ENCODE peak calls at places on chromosomes 5 and 9, in nine cellular contexts. One of them, this sample, is unnamed.

GRCh38 chr5:171315386-171315891 is 6.4 kb downstream of the TLX3 start:
- DNase-seq in tibial artery: peak; percentile 53
- DNase-seq in DND-41: no peak
- DNase-seq in PC-3: no peak
- DNase-seq in IMR-90: no peak
- DNase-seq in right cardiac atrium: no peak
- DNase-seq in body of pancreas: no peak
- DNase-seq in adrenal gland: no peak
- DNase-seq in A549: no peak
- DNase-seq in this sample: no peak

GRCh38 chr9:77475641-77476473 is 172.3 kb downstream of the GNA14 start:
- DNase-seq in tibial artery: no peak
- DNase-seq in DND-41: peak; percentile 67
- DNase-seq in PC-3: no peak
- DNase-seq in IMR-90: peak; percentile 28
- DNase-seq in right cardiac atrium: no peak
- DNase-seq in body of pancreas: no peak
- DNase-seq in adrenal gland: no peak
- DNase-seq in A549: no peak
- DNase-seq in this sample: peak; percentile 51

GRCh38 chr9:135889564-135890189 is 17.7 kb downstream of the CAMSAP1 start:
- DNase-seq in tibial artery: no peak
- DNase-seq in DND-41: no peak
- DNase-seq in PC-3: no peak
- DNase-seq in IMR-90: no peak
- DNase-seq in right cardiac atrium: no peak
- DNase-seq in body of pancreas: no peak
- DNase-seq in adrenal gland: no peak
- DNase-seq in A549: no peak
- DNase-seq in this sample: no peak

GRCh38 chr9:78781681-78782080 is 484.8 kb downstream of the PSAT1 start:
- DNase-seq in tibial artery: no peak
- DNase-seq in DND-41: no peak
- DNase-seq in PC-3: peak; percentile 21
- DNase-seq in IMR-90: peak; percentile 30
- DNase-seq in right cardiac atrium: no peak
- DNase-seq in body of pancreas: no peak
- DNase-seq in adrenal gland: no peak
- DNase-seq in A549: peak; percentile 5
- DNase-seq in this sample: no peak

GRCh38 chr9:127569819-127570401 is 42.2 kb upstream of the STXBP1 start:
- DNase-seq in tibial artery: no peak
- DNase-seq in DND-41: no peak
- DNase-seq in PC-3: peak; percentile 61
- DNase-seq in IMR-90: peak; percentile 44
- DNase-seq in right cardiac atrium: peak; percentile 20
- DNase-seq in body of pancreas: peak; percentile 70
- DNase-seq in adrenal gland: no peak
- DNase-seq in A549: peak; percentile 69
- DNase-seq in this sample: no peak

GRCh38 chr9:3931996-3932906 is 367.6 kb downstream of the GLIS3 start:
- DNase-seq in tibial artery: no peak
- DNase-seq in DND-41: no peak
- DNase-seq in PC-3: peak; percentile 68
- DNase-seq in IMR-90: peak; percentile 43
- DNase-seq in right cardiac atrium: no peak
- DNase-seq in body of pancreas: no peak
- DNase-seq in adrenal gland: no peak
- DNase-seq in A549: no peak
- DNase-seq in this sample: no peak

GRCh38 chr9:100028201-100028784 is 70.5 kb downstream of the ERP44 start:
- DNase-seq in tibial artery: peak; percentile 78
- DNase-seq in DND-41: peak; percentile 58
- DNase-seq in PC-3: peak; percentile 74
- DNase-seq in IMR-90: peak; percentile 76
- DNase-seq in right cardiac atrium: peak; percentile 81
- DNase-seq in body of pancreas: peak; percentile 79
- DNase-seq in adrenal gland: peak; percentile 80
- DNase-seq in A549: peak; percentile 76
- DNase-seq in this sample: peak; percentile 30

GRCh38 chr5:137453476-137454080 is 45.5 kb downstream of the SPOCK1 start:
- DNase-seq in tibial artery: no peak
- DNase-seq in DND-41: peak; percentile 42
- DNase-seq in PC-3: peak; percentile 59
- DNase-seq in IMR-90: peak; percentile 51
- DNase-seq in right cardiac atrium: no peak
- DNase-seq in body of pancreas: no peak
- DNase-seq in adrenal gland: peak; percentile 22
- DNase-seq in A549: peak; percentile 43
- DNase-seq in this sample: no peak

GRCh38 chr9:131469369-131469768 is 33.3 kb upstream of the POMT1 start:
- DNase-seq in tibial artery: peak; percentile 31
- DNase-seq in DND-41: no peak
- DNase-seq in PC-3: peak; percentile 1
- DNase-seq in IMR-90: no peak
- DNase-seq in right cardiac atrium: no peak
- DNase-seq in body of pancreas: no peak
- DNase-seq in adrenal gland: peak; percentile 58
- DNase-seq in A549: no peak
- DNase-seq in this sample: no peak

GRCh38 chr5:106202035-106202434 is 1468.7 kb downstream of the EFNA5 start:
- DNase-seq in tibial artery: no peak
- DNase-seq in DND-41: no peak
- DNase-seq in PC-3: no peak
- DNase-seq in IMR-90: no peak
- DNase-seq in right cardiac atrium: no peak
- DNase-seq in body of pancreas: no peak
- DNase-seq in adrenal gland: no peak
- DNase-seq in A549: no peak
- DNase-seq in this sample: no peak

GRCh38 chr9:101578378-101578777 is 16.4 kb downstream of the PPP3R2 start:
- DNase-seq in tibial artery: no peak
- DNase-seq in DND-41: no peak
- DNase-seq in PC-3: no peak
- DNase-seq in IMR-90: peak; percentile 9
- DNase-seq in right cardiac atrium: no peak
- DNase-seq in body of pancreas: no peak
- DNase-seq in adrenal gland: no peak
- DNase-seq in A549: no peak
- DNase-seq in this sample: no peak

DNA sequence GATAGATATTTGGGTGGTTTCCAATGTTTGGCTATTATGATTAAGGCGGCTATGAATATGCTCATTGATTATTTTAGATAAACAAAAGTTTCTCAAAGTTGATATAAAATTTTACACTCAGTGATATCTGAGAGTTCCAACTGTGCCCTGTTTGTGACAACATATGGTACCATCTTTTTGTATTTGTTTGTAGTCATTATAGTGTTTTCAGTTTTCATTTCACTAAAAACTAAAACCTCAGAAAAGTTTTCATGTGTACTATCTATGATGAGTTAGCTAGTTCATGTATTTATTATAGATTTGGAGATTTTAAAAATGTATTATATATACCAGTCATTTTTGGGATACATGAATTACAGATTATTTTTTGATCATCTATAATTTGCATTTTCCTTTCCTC is 1111.4 kb downstream of the CDH18 start:
- DNase-seq in tibial artery: no peak
- DNase-seq in DND-41: no peak
- DNase-seq in PC-3: no peak
- DNase-seq in IMR-90: no peak
- DNase-seq in right cardiac atrium: no peak
- DNase-seq in body of pancreas: no peak
- DNase-seq in adrenal gland: no peak
- DNase-seq in A549: no peak
- DNase-seq in this sample: no peak
- H3K9me3 ChIP-seq in tibial artery: no peaks in the 10 kb centered on the region
- H3K9me3 ChIP-seq in DND-41: no peaks in the 10 kb centered on the region
- H3K9me3 ChIP-seq in PC-3: no peaks in the 10 kb centered on the region
- H3K9me3 ChIP-seq in IMR-90: peaks cover 2% of the 10 kb centered on the region
- H3K9me3 ChIP-seq in right cardiac atrium: no peaks in the 10 kb centered on the region
- H3K9me3 ChIP-seq in body of pancreas: no peaks in the 10 kb centered on the region
- H3K9me3 ChIP-seq in adrenal gland: no peaks in the 10 kb centered on the region
- H3K9me3 ChIP-seq in A549: no peaks in the 10 kb centered on the region
- H3K9me3 ChIP-seq in this sample: no peaks in the 10 kb centered on the region

GRCh38 chr5:56337715-56338319 is 104.7 kb upstream of the ANKRD55 start:
- DNase-seq in tibial artery: no peak
- DNase-seq in DND-41: no peak
- DNase-seq in PC-3: no peak
- DNase-seq in IMR-90: no peak
- DNase-seq in right cardiac atrium: no peak
- DNase-seq in body of pancreas: no peak
- DNase-seq in adrenal gland: no peak
- DNase-seq in A549: no peak
- DNase-seq in this sample: no peak

GRCh38 chr5:56340196-56340980 is 107.3 kb upstream of the ANKRD55 start:
- DNase-seq in tibial artery: no peak
- DNase-seq in DND-41: no peak
- DNase-seq in PC-3: no peak
- DNase-seq in IMR-90: peak; percentile 63
- DNase-seq in right cardiac atrium: no peak
- DNase-seq in body of pancreas: no peak
- DNase-seq in adrenal gland: no peak
- DNase-seq in A549: no peak
- DNase-seq in this sample: no peak

GRCh38 chr5:56343988-56344387 is 110.9 kb upstream of the ANKRD55 start:
- DNase-seq in tibial artery: no peak
- DNase-seq in DND-41: no peak
- DNase-seq in PC-3: no peak
- DNase-seq in IMR-90: no peak
- DNase-seq in right cardiac atrium: no peak
- DNase-seq in body of pancreas: no peak
- DNase-seq in adrenal gland: no peak
- DNase-seq in A549: no peak
- DNase-seq in this sample: no peak

GRCh38 chr5:56342612-56343011 is 109.5 kb upstream of the ANKRD55 start:
- DNase-seq in tibial artery: no peak
- DNase-seq in DND-41: no peak
- DNase-seq in PC-3: no peak
- DNase-seq in IMR-90: no peak
- DNase-seq in right cardiac atrium: no peak
- DNase-seq in body of pancreas: no peak
- DNase-seq in adrenal gland: no peak
- DNase-seq in A549: no peak
- DNase-seq in this sample: no peak

DNA sequence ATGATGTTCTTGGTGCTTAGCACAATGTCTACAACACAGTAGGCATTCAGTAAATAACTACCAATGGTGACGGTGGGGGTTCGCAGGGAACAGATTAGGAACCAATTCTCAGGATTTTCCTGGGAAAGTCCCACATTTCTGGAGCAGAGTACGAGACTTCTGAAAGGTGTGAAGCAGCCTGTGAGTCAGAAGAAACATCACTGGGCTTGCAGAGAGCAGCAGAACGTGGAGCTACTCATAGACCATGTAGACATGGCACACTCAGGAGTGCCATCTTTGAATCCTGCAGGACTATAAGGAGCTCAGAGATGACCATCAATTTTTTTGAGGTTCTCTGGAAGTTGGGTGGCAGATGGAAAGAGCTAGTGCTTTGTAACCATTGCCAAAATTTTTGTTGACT is 106.6 kb upstream of the ANKRD55 start:
- DNase-seq in tibial artery: no peak
- DNase-seq in DND-41: no peak
- DNase-seq in PC-3: no peak
- DNase-seq in IMR-90: peak; percentile 46
- DNase-seq in right cardiac atrium: no peak
- DNase-seq in body of pancreas: no peak
- DNase-seq in adrenal gland: no peak
- DNase-seq in A549: no peak
- DNase-seq in this sample: no peak
- H3K9me3 ChIP-seq in tibial artery: no peaks in the 10 kb centered on the region
- H3K9me3 ChIP-seq in DND-41: no peaks in the 10 kb centered on the region
- H3K9me3 ChIP-seq in PC-3: no peaks in the 10 kb centered on the region
- H3K9me3 ChIP-seq in IMR-90: peaks cover 9% of the 10 kb centered on the region
- H3K9me3 ChIP-seq in right cardiac atrium: no peaks in the 10 kb centered on the region
- H3K9me3 ChIP-seq in body of pancreas: no peaks in the 10 kb centered on the region
- H3K9me3 ChIP-seq in adrenal gland: no peaks in the 10 kb centered on the region
- H3K9me3 ChIP-seq in A549: peaks cover 16% of the 10 kb centered on the region
- H3K9me3 ChIP-seq in this sample: no peaks in the 10 kb centered on the region

GRCh38 chr9:122606587-122606986 is 8.0 kb upstream of the OR1Q1 start:
- DNase-seq in tibial artery: no peak
- DNase-seq in DND-41: no peak
- DNase-seq in PC-3: no peak
- DNase-seq in IMR-90: no peak
- DNase-seq in right cardiac atrium: no peak
- DNase-seq in body of pancreas: no peak
- DNase-seq in adrenal gland: no peak
- DNase-seq in A549: no peak
- DNase-seq in this sample: no peak
- H3K9me3 ChIP-seq in tibial artery: no peaks in the 10 kb centered on the region
- H3K9me3 ChIP-seq in DND-41: no peaks in the 10 kb centered on the region
- H3K9me3 ChIP-seq in PC-3: no peaks in the 10 kb centered on the region
- H3K9me3 ChIP-seq in IMR-90: no peaks in the 10 kb centered on the region
- H3K9me3 ChIP-seq in right cardiac atrium: peaks cover 3% of the 10 kb centered on the region
- H3K9me3 ChIP-seq in body of pancreas: no peaks in the 10 kb centered on the region
- H3K9me3 ChIP-seq in adrenal gland: no peaks in the 10 kb centered on the region
- H3K9me3 ChIP-seq in A549: no peaks in the 10 kb centered on the region
- H3K9me3 ChIP-seq in this sample: no peaks in the 10 kb centered on the region

GRCh38 chr5:180235846-180236245 is 26.8 kb upstream of the RASGEF1C start:
- DNase-seq in tibial artery: no peak
- DNase-seq in DND-41: no peak
- DNase-seq in PC-3: no peak
- DNase-seq in IMR-90: no peak
- DNase-seq in right cardiac atrium: no peak
- DNase-seq in body of pancreas: no peak
- DNase-seq in adrenal gland: no peak
- DNase-seq in A549: no peak
- DNase-seq in this sample: no peak

GRCh38 chr5:180238631-180239030 is 29.6 kb upstream of the RASGEF1C start:
- DNase-seq in tibial artery: no peak
- DNase-seq in DND-41: no peak
- DNase-seq in PC-3: no peak
- DNase-seq in IMR-90: no peak
- DNase-seq in right cardiac atrium: no peak
- DNase-seq in body of pancreas: no peak
- DNase-seq in adrenal gland: no peak
- DNase-seq in A549: no peak
- DNase-seq in this sample: no peak

GRCh38 chr5:180233729-180234128 is 24.7 kb upstream of the RASGEF1C start:
- DNase-seq in tibial artery: no peak
- DNase-seq in DND-41: no peak
- DNase-seq in PC-3: no peak
- DNase-seq in IMR-90: no peak
- DNase-seq in right cardiac atrium: no peak
- DNase-seq in body of pancreas: no peak
- DNase-seq in adrenal gland: no peak
- DNase-seq in A549: no peak
- DNase-seq in this sample: no peak

GRCh38 chr5:180234271-180234670 is 25.3 kb upstream of the RASGEF1C start:
- DNase-seq in tibial artery: no peak
- DNase-seq in DND-41: no peak
- DNase-seq in PC-3: no peak
- DNase-seq in IMR-90: no peak
- DNase-seq in right cardiac atrium: no peak
- DNase-seq in body of pancreas: no peak
- DNase-seq in adrenal gland: no peak
- DNase-seq in A549: no peak
- DNase-seq in this sample: no peak

DNA sequence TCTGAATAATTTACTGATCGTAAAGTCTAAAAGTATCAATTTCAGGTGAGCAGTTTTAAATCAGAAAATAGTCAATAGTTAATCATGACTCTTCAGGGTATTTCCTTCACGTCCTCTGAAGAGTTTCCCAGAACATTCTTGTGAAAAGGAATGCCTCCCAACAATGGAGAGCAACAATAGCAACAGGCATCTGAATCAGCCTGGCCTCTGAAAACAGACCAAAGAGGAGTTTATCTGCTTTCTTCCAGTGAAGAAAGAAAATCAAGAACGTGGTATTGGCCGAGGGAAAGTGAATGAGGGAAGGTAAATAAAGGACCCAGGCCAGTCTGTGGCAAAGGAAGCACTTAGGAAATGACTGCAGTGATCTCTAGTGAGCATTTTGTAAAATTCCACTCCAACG is 26.1 kb upstream of the RASGEF1C start:
- DNase-seq in tibial artery: no peak
- DNase-seq in DND-41: no peak
- DNase-seq in PC-3: no peak
- DNase-seq in IMR-90: no peak
- DNase-seq in right cardiac atrium: no peak
- DNase-seq in body of pancreas: no peak
- DNase-seq in adrenal gland: no peak
- DNase-seq in A549: no peak
- DNase-seq in this sample: no peak
- H3K9me3 ChIP-seq in tibial artery: peaks cover 86% of the 10 kb centered on the region
- H3K9me3 ChIP-seq in DND-41: no peaks in the 10 kb centered on the region
- H3K9me3 ChIP-seq in PC-3: no peaks in the 10 kb centered on the region
- H3K9me3 ChIP-seq in IMR-90: peaks cover 2% of the 10 kb centered on the region
- H3K9me3 ChIP-seq in right cardiac atrium: no peaks in the 10 kb centered on the region
- H3K9me3 ChIP-seq in body of pancreas: no peaks in the 10 kb centered on the region
- H3K9me3 ChIP-seq in adrenal gland: no peaks in the 10 kb centered on the region
- H3K9me3 ChIP-seq in A549: peaks cover 24% of the 10 kb centered on the region
- H3K9me3 ChIP-seq in this sample: no peaks in the 10 kb centered on the region

This sample was measured in CD8-positive, alpha-beta memory T cell.